ENCODE peak calls at places on chromosomes 2 and 18, in seven cellular contexts. V, J, H, Y, W, P and G are unnamed samples. For H3K9me2, the result is how much of the 10 kb centered on the place peaks cover.

GRCh38 chr2:33426666-33427231 is 49.7 kb upstream of the RASGRP3 start:
- DNase-seq in P (peak), Y (no peak), W (no peak), J (no peak), H (peak), V (no peak), G (peak)

GRCh38 chr2:234494361-234495075 is 2.4 kb downstream of the ARL4C start:
- DNase-seq in P (peak), J (peak), W (no peak), Y (no peak), V (peak), H (peak), G (peak)

GRCh38 chr2:240391111-240392051 is 44.1 kb upstream of the GPC1 start:
- DNase-seq in P (no peak), Y (no peak), W (no peak), H (peak), J (no peak), V (no peak), G (no peak)

GRCh38 chr2:32632089-32632488 is 4.2 kb downstream of the TTC27 start:
- DNase-seq in H (peak), J (no peak), V (no peak), W (peak), Y (no peak), P (peak), G (peak)

GRCh38 chr2:101463885-101464653 is 10.8 kb downstream of the RFX8 start:
- DNase-seq in H (no peak), Y (no peak), W (no peak), P (peak), J (no peak), V (no peak), G (peak)

GRCh38 chr18:59056706-59057492 is 82.8 kb upstream of the SEC11C start:
- DNase-seq in P (peak), J (peak), V (peak), Y (peak), W (peak), H (peak), G (peak)

GRCh38 chr2:238716585-238716984 is 131.3 kb upstream of the TWIST2 start:
- DNase-seq in J (peak), W (no peak), P (no peak), Y (no peak), H (no peak), V (no peak), G (no peak)

GRCh38 chr2:238652053-238652770 is 195.7 kb upstream of the TWIST2 start:
- DNase-seq in W (no peak), V (no peak), Y (no peak), P (no peak), J (no peak), H (no peak), G (no peak)

GRCh38 chr2:142980246-142981068 is 103.0 kb downstream of the KYNU start:
- DNase-seq in J (peak), W (peak), H (peak), P (peak), Y (no peak), V (peak), G (peak)

GRCh38 chr2:109409347-109410020 is 204.3 kb downstream of the SEPTIN10 start:
- DNase-seq in Y (no peak), W (no peak), J (no peak), V (no peak), P (no peak), H (peak), G (no peak)

GRCh38 chr2:73532381-73532780 is 109.8 kb downstream of the NAT8 start:
- DNase-seq in H (no peak), V (no peak), J (no peak), P (no peak), Y (no peak), W (no peak), G (no peak)

GRCh38 chr2:42835577-42836371 is 43.4 kb upstream of the HAAO start:
- DNase-seq in V (no peak), W (no peak), J (no peak), Y (no peak), P (peak), H (peak), G (peak)

GRCh38 chr2:171956135-171956830 is 34.0 kb downstream of the HAT1 start:
- DNase-seq in H (no peak), W (no peak), V (no peak), P (no peak), J (no peak), Y (no peak), G (no peak)

GRCh38 chr2:44930274-44930826 is 11.2 kb upstream of the SIX3 start:
- DNase-seq in J (peak), H (no peak), V (no peak), W (no peak), P (peak), Y (no peak), G (no peak)

GRCh38 chr2:44929680-44930273 is 11.7 kb upstream of the SIX3 start:
- DNase-seq in P (no peak), J (peak), H (no peak), W (no peak), Y (peak), V (no peak), G (no peak)

GRCh38 chr2:44926957-44927356 is 14.5 kb upstream of the SIX3 start:
- DNase-seq in H (no peak), V (no peak), Y (no peak), P (no peak), J (peak), W (no peak), G (no peak)

GRCh38 chr2:44927979-44928659 is 13.4 kb upstream of the SIX3 start:
- DNase-seq in H (no peak), W (no peak), P (no peak), V (no peak), J (peak), Y (no peak), G (no peak)

DNA sequence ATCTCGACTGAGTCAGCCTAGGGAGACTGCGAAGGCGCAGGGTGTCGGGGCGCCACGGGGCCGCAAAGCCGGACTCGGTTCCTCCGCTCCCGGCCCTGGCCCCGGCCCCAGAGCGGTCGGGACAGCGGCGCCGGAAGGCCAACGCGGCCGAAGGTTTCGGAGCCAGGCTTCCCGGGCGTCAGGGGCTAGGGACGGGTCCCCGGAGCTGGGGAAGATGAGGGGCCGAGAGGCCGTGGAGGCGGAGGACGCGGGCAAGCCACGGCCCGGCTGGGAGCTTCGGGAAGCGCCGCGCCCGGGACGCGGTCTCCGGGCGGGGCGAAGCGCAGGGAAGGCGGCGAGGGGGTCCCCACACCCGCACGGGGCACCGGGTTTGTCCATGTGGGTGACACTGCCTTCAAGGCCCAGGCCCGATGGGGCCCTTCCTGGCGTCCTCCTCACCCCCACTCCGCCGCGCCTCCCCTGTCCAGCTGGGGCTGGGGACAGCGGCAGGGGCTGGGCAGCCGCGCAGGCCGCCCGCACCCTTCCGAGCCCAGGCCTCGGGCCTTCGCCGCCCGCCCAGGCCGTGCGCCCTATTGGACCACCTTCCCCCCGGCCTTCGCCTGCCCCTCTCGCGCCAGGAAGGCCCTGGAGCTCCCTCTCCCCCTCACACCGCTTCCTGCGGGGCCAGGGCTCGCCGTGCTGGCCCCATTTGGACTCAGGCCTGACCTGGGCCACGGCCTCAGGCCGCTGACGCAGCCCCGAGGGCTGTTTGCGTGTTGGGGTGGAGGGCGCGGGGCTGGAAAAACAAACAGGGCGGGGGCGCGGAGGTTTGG is 12.6 kb upstream of the SIX3 start:
- DNase-seq in J (peak), H (no peak), Y (peak), V (no peak), P (peak), W (no peak), G (no peak)
- H3K4me3 ChIP-seq in J (peak), H (no peak), Y (no peak), V (no peak), P (no peak), W (no peak), G (peak)

GRCh38 chr2:186170693-186171092 is 315.4 kb upstream of the ZC3H15 start:
- DNase-seq in V (no peak), W (no peak), J (no peak), H (no peak), P (no peak), Y (no peak), G (no peak)
- H3K9me2 ChIP-seq in V (under half), W (under half), J (under half), H (under half), P (under half), Y (under half), G (under half)

GRCh38 chr18:77223653-77224052 is 26.0 kb upstream of the GALR1 start:
- DNase-seq in W (no peak), H (no peak), P (peak), V (no peak), Y (no peak), J (no peak), G (peak)

GRCh38 chr18:77222464-77222863 is 27.2 kb upstream of the GALR1 start:
- DNase-seq in Y (no peak), J (no peak), P (no peak), V (no peak), W (no peak), H (no peak), G (no peak)

GRCh38 chr18:77220726-77221125 is 28.9 kb upstream of the GALR1 start:
- DNase-seq in P (no peak), W (no peak), J (no peak), V (no peak), H (no peak), Y (no peak), G (no peak)

GRCh38 chr18:77218642-77219041 is 31.0 kb upstream of the GALR1 start:
- DNase-seq in Y (no peak), P (no peak), W (no peak), H (no peak), V (no peak), J (no peak), G (no peak)

DNA sequence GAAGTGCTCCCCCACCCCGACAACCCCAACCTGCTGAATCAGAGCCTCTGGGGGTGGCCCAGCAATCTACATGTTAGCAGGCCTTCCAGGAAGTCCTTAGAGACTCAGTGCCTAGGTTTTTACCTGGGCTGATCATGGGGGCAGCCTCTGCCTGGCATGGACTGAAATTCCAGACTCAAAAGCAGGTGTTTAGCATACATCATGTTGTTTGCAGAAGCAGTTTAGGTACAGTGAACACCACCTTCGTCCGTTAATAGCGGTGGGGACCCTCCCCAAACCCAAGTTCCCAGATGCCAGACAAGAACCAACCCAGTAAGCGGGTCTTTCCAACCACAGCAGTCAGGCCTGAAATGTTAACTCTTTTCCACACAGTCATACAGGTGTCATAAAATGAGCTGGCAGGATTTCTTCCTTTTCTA is 26.4 kb upstream of the GALR1 start:
- DNase-seq in J (peak), H (no peak), P (peak), V (no peak), W (no peak), Y (no peak), G (peak)
- H2AFZ ChIP-seq in J (peak), H (no peak), P (no peak), V (no peak), W (no peak), Y (no peak), G (no peak)

GRCh38 chr18:62751977-62752376 is 36.6 kb downstream of the PHLPP1 start:
- DNase-seq in Y (no peak), V (no peak), J (no peak), H (no peak), P (no peak), W (no peak), G (no peak)
- H3K4me3 ChIP-seq in Y (no peak), V (no peak), J (peak), H (no peak), P (no peak), W (no peak), G (no peak)

GRCh38 chr2:118669639-118670038 is 177.8 kb downstream of the EN1 start:
- DNase-seq in Y (no peak), W (no peak), V (no peak), H (no peak), P (peak), J (no peak), G (no peak)
- H3K9me2 ChIP-seq in Y (under half), W (under half), V (under half), H (under half), P (under half), J (under half), G (under half)

GRCh38 chr2:40516604-40517003 is 64.7 kb upstream of the SLC8A1 start:
- DNase-seq in Y (no peak), P (no peak), V (no peak), J (no peak), W (no peak), H (no peak), G (no peak)

GRCh38 chr2:40512246-40512645 is 60.4 kb upstream of the SLC8A1 start:
- DNase-seq in Y (no peak), P (no peak), H (no peak), W (no peak), J (no peak), V (no peak), G (no peak)

GRCh38 chr2:40507429-40507828 is 55.5 kb upstream of the SLC8A1 start:
- DNase-seq in Y (no peak), V (peak), H (no peak), W (no peak), J (no peak), P (no peak), G (no peak)

GRCh38 chr2:40511661-40512213 is 59.8 kb upstream of the SLC8A1 start:
- DNase-seq in W (no peak), H (no peak), V (no peak), Y (no peak), P (peak), J (peak), G (peak)
- H2AFZ ChIP-seq in W (no peak), H (peak), V (no peak), Y (no peak), P (peak), J (peak), G (peak)

DNA sequence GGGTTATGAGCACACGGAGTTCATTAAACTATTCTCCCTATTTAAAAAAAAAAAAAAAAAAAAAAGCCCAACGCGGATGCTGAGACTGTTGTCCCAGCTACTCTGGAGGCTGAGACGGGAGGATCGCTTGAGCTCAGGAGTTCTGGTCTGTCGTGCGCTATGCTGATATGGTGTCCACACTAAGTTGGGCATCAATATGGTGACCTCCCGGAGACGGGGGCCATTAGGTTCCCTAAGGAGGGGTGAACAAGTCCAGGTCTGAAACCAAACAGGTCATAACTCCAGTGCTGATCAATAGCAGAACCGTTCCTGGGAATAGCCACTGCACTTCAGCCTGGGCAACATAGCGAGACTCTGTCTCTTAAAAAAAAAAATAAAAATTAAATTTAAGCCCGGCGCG is 12.9 kb upstream of the ANKRD53 start:
- DNase-seq in H (no peak), P (no peak), J (no peak), Y (no peak), W (no peak), V (no peak), G (no peak)
- H3K4me3 ChIP-seq in H (no peak), P (peak), J (peak), Y (no peak), W (peak), V (no peak), G (no peak)

GRCh38 chr2:11635141-11635540 is 34.9 kb downstream of the NTSR2 start:
- DNase-seq in W (no peak), V (no peak), Y (no peak), P (no peak), H (no peak), J (no peak), G (no peak)
- H3K9me2 ChIP-seq in W (under half), V (under half), Y (under half), P (under half), H (under half), J (under half), G (under half)

GRCh38 chr18:3682061-3682460 is 232.1 kb downstream of the TGIF1 start:
- DNase-seq in J (no peak), P (no peak), H (no peak), Y (no peak), W (no peak), V (no peak), G (no peak)

GRCh38 chr18:3675994-3676393 is 226.0 kb downstream of the TGIF1 start:
- DNase-seq in H (no peak), P (no peak), W (no peak), Y (no peak), J (no peak), V (no peak), G (no peak)

GRCh38 chr18:3683483-3683882 is 233.5 kb downstream of the TGIF1 start:
- DNase-seq in P (peak), Y (no peak), H (no peak), J (no peak), W (no peak), V (no peak), G (peak)

GRCh38 chr18:3675446-3675845 is 225.5 kb downstream of the TGIF1 start:
- DNase-seq in V (no peak), J (no peak), H (peak), W (no peak), Y (no peak), P (peak), G (peak)

GRCh38 chr18:3679254-3679653 is 229.3 kb downstream of the TGIF1 start:
- DNase-seq in W (no peak), J (no peak), Y (no peak), P (no peak), H (no peak), V (no peak), G (no peak)
- H2AFZ ChIP-seq in W (no peak), J (no peak), Y (no peak), P (no peak), H (no peak), V (no peak), G (no peak)